ENCODE peak calls at places on chromosome 15, in four cellular contexts. S, V, C and G are unnamed samples.

GRCh38 chr15:36230741-36231140 is 348.7 kb upstream of the CDIN1 start:
- DNase-seq in C (no peak), V (no peak), S (no peak), G (no peak)

GRCh38 chr15:61584410-61584809 is 355.3 kb upstream of the RORA start:
- DNase-seq in C (peak), S (no peak), V (no peak), G (no peak)

GRCh38 chr15:71048913-71049675 is 66.2 kb upstream of the THSD4 start:
- DNase-seq in V (no peak), S (no peak), C (no peak), G (peak)

GRCh38 chr15:68378595-68378994 is 53.4 kb downstream of the ITGA11 start:
- DNase-seq in V (no peak), C (no peak), S (no peak), G (no peak)

GRCh38 chr15:97235285-97235985 is 725.1 kb upstream of the ARRDC4 start:
- DNase-seq in C (peak), V (peak), S (peak), G (no peak)

GRCh38 chr15:75731248-75732100 is 18.8 kb upstream of the CSPG4 start:
- DNase-seq in V (peak), C (no peak), S (peak), G (no peak)

GRCh38 chr15:71538922-71539321 is 271.4 kb upstream of the NR2E3 start:
- DNase-seq in V (no peak), C (peak), S (no peak), G (no peak)

GRCh38 chr15:23083115-23083514 is 43.7 kb upstream of the TUBGCP5 start:
- DNase-seq in C (no peak), S (no peak), V (no peak), G (no peak)

GRCh38 chr15:66252411-66253295 is 897 bp downstream of the MEGF11 start:
- DNase-seq in V (peak), S (peak), C (peak), G (no peak)

GRCh38 chr15:52306270-52306669 is 10.7 kb upstream of the MYO5C start:
- DNase-seq in C (no peak), S (no peak), V (no peak), G (peak)

GRCh38 chr15:96181873-96182301 is 148.6 kb upstream of the NR2F2 start:
- DNase-seq in S (no peak), C (no peak), V (peak), G (no peak)

GRCh38 chr15:38563723-38564519 is 693 bp downstream of the RASGRP1 start:
- DNase-seq in C (peak), V (peak), S (peak), G (no peak)

GRCh38 chr15:87144775-87145174 is 1065.1 kb downstream of the AGBL1 start:
- DNase-seq in S (no peak), V (no peak), C (no peak), G (no peak)

GRCh38 chr15:56978898-56979662 is 60.6 kb downstream of the TCF12 start:
- DNase-seq in V (no peak), C (no peak), S (no peak), G (peak)

GRCh38 chr15:60729850-60730458 is 251.0 kb upstream of the ICE2 start:
- DNase-seq in V (no peak), S (no peak), C (no peak), G (no peak)

GRCh38 chr15:22810735-22811338 is 24.4 kb downstream of the NIPA1 start:
- DNase-seq in V (no peak), S (no peak), C (no peak), G (no peak)

GRCh38 chr15:33066584-33066983 is 127.9 kb downstream of the FMN1 start:
- DNase-seq in V (no peak), C (no peak), S (no peak), G (no peak)

GRCh38 chr15:70036585-70037343 is 61.0 kb downstream of the TLE3 start:
- DNase-seq in S (no peak), V (no peak), C (no peak), G (peak)

GRCh38 chr15:57272770-57273357 is 103.4 kb upstream of the CGNL1 start:
- DNase-seq in C (no peak), V (no peak), S (no peak), G (no peak)

GRCh38 chr15:25664761-25665160 is 198.4 kb downstream of the ATP10A start:
- DNase-seq in S (no peak), C (no peak), V (no peak), G (no peak)

GRCh38 chr15:70504305-70504951 is 258.9 kb downstream of the UACA start:
- DNase-seq in C (no peak), S (no peak), V (peak), G (no peak)

GRCh38 chr15:90915216-90915807 is 12.2 kb downstream of the MAN2A2 start:
- DNase-seq in V (no peak), S (no peak), C (no peak), G (no peak)

GRCh38 chr15:69660114-69660513 is 207.5 kb downstream of the RPLP1 start:
- DNase-seq in V (no peak), C (no peak), S (no peak), G (no peak)

GRCh38 chr15:62560943-62561571 is 396.0 kb upstream of the C2CD4B start:
- DNase-seq in C (peak), S (peak), V (peak), G (no peak)

GRCh38 chr15:99106417-99107220 is 1.7 kb downstream of the SYNM start:
- DNase-seq in V (no peak), C (no peak), S (no peak), G (no peak)

GRCh38 chr15:31276596-31277298 is 49.9 kb upstream of the KLF13 start:
- DNase-seq in V (no peak), S (no peak), C (no peak), G (no peak)

GRCh38 chr15:56411122-56411749 is 46.0 kb downstream of the TEX9 start:
- DNase-seq in C (no peak), S (peak), V (peak), G (no peak)

GRCh38 chr15:83092309-83092976 is 15.0 kb upstream of the TM6SF1 start:
- DNase-seq in S (no peak), C (no peak), V (no peak), G (no peak)

GRCh38 chr15:73949496-73949895 is 23.2 kb downstream of the LOXL1 start:
- DNase-seq in S (no peak), V (no peak), C (no peak), G (no peak)

GRCh38 chr15:88680241-88680910 is 41.6 kb downstream of the ISG20 start:
- DNase-seq in S (no peak), V (no peak), C (no peak), G (no peak)

GRCh38 chr15:88681610-88682221 is 42.9 kb downstream of the ISG20 start:
- DNase-seq in S (no peak), V (no peak), C (no peak), G (no peak)

GRCh38 chr15:88686166-88686565 is 47.4 kb downstream of the ISG20 start:
- DNase-seq in S (no peak), C (no peak), V (no peak), G (no peak)

GRCh38 chr15:88688394-88688933 is 49.6 kb downstream of the ISG20 start:
- DNase-seq in S (no peak), V (peak), C (no peak), G (no peak)

GRCh38 chr15:88684345-88684744 is 45.5 kb downstream of the ISG20 start:
- DNase-seq in V (no peak), C (no peak), S (no peak), G (no peak)
- H3K4me2 ChIP-seq in V (no peak), C (no peak), S (no peak), G (no peak)

DNA sequence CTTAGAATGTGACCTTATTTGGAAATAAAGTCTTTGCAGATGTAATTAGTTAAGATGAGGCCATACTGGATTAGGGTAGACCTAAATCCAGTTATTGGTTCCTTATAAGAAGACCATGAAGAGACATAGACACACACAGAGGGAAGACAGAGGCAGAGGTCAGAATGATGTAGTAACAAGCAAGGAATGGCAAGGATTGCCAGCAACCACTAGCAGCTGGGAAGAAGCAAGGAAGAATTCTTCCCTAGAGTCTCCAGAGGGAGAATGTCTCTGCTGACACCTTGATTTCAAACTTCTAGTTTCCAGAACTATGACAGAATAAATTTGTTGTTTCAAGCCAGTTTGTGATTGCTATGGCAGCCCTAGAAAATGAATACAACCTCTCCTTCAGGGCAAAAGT is 116.7 kb downstream of the WDR76 start:
- DNase-seq in V (no peak), S (no peak), C (no peak), G (no peak)
- H3K4me2 ChIP-seq in V (no peak), S (no peak), C (no peak), G (no peak)

GRCh38 chr15:40564591-40565332 is at the start of gene CCDC32:
- DNase-seq in V (peak), S (peak), C (peak), G (peak)

GRCh38 chr15:40562691-40563090 is 2.2 kb downstream of the CCDC32 start:
- DNase-seq in V (no peak), C (no peak), S (no peak), G (no peak)

GRCh38 chr15:40569139-40569953 is at the start of gene RPUSD2:
- DNase-seq in S (peak), V (peak), C (peak), G (peak)

GRCh38 chr15:40567111-40567510 is 2.0 kb upstream of the RPUSD2 start:
- DNase-seq in V (peak), S (peak), C (peak), G (no peak)

GRCh38 chr15:40565333-40566238 is 744 bp upstream of the CCDC32 start:
- DNase-seq in C (no peak), V (peak), S (no peak), G (no peak)
- H3K4me2 ChIP-seq in C (peak), V (peak), S (peak), G (peak)

DNA sequence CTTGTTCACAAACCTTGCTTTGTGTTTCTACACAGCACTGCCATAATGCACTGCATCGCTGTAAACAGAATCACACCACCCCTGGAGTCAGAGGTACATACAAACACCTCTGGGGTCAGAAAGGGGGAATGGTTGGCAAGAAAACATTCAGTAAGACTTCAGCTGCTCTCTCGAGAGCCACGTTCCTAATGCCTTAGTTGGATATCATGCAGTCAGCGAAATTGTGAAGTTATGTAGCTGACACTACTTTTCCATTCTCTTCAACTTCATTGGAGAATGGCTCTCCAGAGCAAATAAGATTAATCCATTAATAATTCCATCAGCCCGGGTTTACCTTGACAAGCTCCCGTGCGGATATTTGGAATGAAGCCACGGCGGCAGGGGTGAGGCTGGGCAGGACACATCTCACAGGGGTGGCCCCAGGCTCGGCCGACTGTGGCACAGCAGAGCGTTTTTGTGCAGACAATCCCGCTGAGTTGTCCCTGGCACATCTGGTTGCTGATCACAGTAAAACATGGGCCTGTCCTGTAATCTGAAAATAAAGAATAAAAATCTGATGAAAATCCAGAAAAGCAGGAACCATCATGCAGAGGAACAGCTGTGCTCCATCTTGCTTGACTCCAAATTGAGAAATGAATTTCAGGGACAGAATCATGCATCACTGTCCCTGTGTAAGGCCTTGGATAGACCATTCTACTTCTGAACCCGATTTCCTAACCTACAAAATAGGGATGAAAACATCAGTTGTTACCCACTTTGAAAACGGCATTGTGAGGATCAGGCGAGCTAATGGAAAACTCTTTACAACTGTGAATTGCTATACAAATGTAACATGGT is 108.0 kb downstream of the FBN1 start:
- DNase-seq in V (no peak), S (no peak), C (no peak), G (no peak)
- H3K4me2 ChIP-seq in V (no peak), S (no peak), C (no peak), G (no peak)

GRCh38 chr15:78129098-78130011 is 1.9 kb downstream of the CIB2 start:
- DNase-seq in S (peak), V (no peak), C (no peak), G (no peak)

GRCh38 chr15:78131295-78132021 is at the start of gene CIB2:
- DNase-seq in V (peak), S (peak), C (peak), G (no peak)

GRCh38 chr15:78130012-78130353 is 1.3 kb downstream of the CIB2 start:
- DNase-seq in C (no peak), V (no peak), S (no peak), G (no peak)

GRCh38 chr15:78127882-78128281 is 3.4 kb downstream of the CIB2 start:
- DNase-seq in C (no peak), S (no peak), V (no peak), G (no peak)

DNA sequence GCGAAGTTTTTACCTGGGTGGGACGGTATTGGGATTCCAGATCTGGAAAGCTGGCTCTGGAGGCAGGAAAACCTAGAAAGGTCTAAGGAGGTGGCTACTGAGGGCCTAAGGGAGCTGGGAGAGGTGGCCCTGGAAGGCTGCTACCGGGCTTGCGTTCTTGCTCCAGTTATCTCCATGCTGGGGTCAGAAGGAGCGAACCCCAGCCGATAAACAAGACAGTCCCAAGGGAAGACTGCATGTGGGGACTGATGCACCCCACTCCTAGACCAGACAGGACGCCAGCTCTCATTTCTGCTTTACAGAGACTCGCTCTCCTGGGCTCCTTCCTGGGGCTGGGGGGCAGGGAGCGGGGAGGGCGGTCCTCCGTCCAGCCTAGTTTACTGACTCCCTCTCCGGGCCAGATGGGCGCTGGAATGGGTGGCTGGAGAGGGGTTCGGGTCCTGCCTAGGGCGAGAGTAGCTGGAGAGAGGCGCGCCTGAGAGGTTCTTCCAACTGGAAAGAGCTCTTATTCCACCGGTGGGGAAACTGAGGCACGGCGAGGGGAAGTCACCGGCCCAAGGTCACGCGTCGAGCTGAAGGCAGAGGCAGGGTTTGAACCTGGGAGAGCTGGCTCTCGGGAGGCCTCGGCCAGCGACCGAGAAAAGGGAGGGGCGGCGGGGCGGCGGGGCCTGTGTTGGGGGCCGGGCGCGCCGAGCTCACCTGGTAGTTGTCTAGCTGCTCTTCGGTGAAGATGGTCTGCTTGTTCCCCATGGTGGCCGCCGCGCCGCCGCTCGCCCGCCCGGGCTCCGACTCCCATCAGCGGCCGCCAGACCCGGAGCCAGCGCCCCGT is 565 bp downstream of the CIB2 start:
- DNase-seq in S (peak), C (no peak), V (no peak), G (no peak)
- H3K4me2 ChIP-seq in S (peak), C (peak), V (peak), G (peak)

GRCh38 chr15:40909662-40910625 is 15.7 kb downstream of the VPS18 start:
- DNase-seq in C (peak), V (no peak), S (no peak), G (no peak)
- H3K4me2 ChIP-seq in C (no peak), V (no peak), S (no peak), G (no peak)